ENCODE peak calls at places on chromosomes 6 and 20, in five cellular contexts. G is left lung, U is pancreas, V is cardiac muscle cell, T is breast epithelium. W is an unnamed sample.

GRCh38 chr6:168196385-168196860 is 117.4 kb upstream of the FRMD1 start:
- DNase-seq in U (peak; percentile 71), V (no peak), T (peak; percentile 78), G (no peak), W (no peak)

GRCh38 chr6:140850438-140850837 is 1282.3 kb upstream of the GJE1 start:
- DNase-seq in T (no peak), G (no peak), V (no peak), U (no peak), W (no peak)

GRCh38 chr6:138105446-138105845 is 1.8 kb downstream of the PERP start:
- DNase-seq in V (no peak), T (no peak), U (no peak), G (no peak), W (no peak)

GRCh38 chr6:53616450-53617357 is 48.9 kb downstream of the KLHL31 start:
- DNase-seq in V (no peak), G (no peak), T (no peak), U (no peak), W (no peak)

GRCh38 chr6:44662461-44663121 is 275.1 kb downstream of the CDC5L start:
- DNase-seq in G (no peak), U (no peak), T (no peak), V (no peak), W (no peak)

GRCh38 chr6:20534906-20535305 is 649 bp downstream of the CDKAL1 start:
- DNase-seq in U (no peak), V (no peak), G (no peak), T (no peak), W (no peak)

GRCh38 chr6:143325379-143326140 is 124.9 kb downstream of the ADAT2 start:
- DNase-seq in V (no peak), G (no peak), U (no peak), T (no peak), W (no peak)

GRCh38 chr6:35011096-35012041 is 122.3 kb downstream of the ANKS1A start:
- DNase-seq in V (no peak), G (no peak), T (no peak), U (no peak), W (no peak)

GRCh38 chr6:156687875-156688549 is 89.2 kb upstream of the ARID1B start:
- DNase-seq in G (no peak), U (peak; percentile 28), V (no peak), T (no peak), W (no peak)

GRCh38 chr20:61292821-61293612 is 41.0 kb downstream of the CDH4 start:
- DNase-seq in T (no peak), G (no peak), V (no peak), U (no peak), W (no peak)

GRCh38 chr6:126002755-126003390 is 16.5 kb downstream of the TRMT11 start:
- DNase-seq in T (no peak), U (no peak), V (no peak), G (no peak), W (no peak)

GRCh38 chr6:56856036-56856580 is 98.8 kb upstream of the BEND6 start:
- DNase-seq in V (no peak), G (no peak), T (no peak), U (no peak), W (no peak)

GRCh38 chr6:161273356-161273751 is 507 bp downstream of the AGPAT4 start:
- DNase-seq in G (peak; percentile 60), T (no peak), V (no peak), U (no peak), W (no peak)

GRCh38 chr6:24064106-24064505 is 61.9 kb upstream of the NRSN1 start:
- DNase-seq in U (peak; percentile 13), V (peak; percentile 25), T (no peak), G (no peak), W (no peak)

GRCh38 chr20:3494218-3494617 is 23.4 kb downstream of the ATRN start:
- DNase-seq in G (no peak), U (no peak), T (no peak), V (no peak), W (no peak)
- H3K27ac ChIP-seq in G (no peak overlapping the region), U (no peak overlapping the region), T (no peak overlapping the region), V (no peak overlapping the region), W (no peak overlapping the region)

GRCh38 chr20:6184086-6184485 is 61.3 kb upstream of the FERMT1 start:
- DNase-seq in U (no peak), V (no peak), T (no peak), G (peak; percentile 37), W (no peak)

GRCh38 chr20:6180531-6180930 is 57.7 kb upstream of the FERMT1 start:
- DNase-seq in G (no peak), V (no peak), T (no peak), U (no peak), W (no peak)

GRCh38 chr20:6185268-6185667 is 62.4 kb upstream of the FERMT1 start:
- DNase-seq in V (peak; percentile 63), U (no peak), T (no peak), G (no peak), W (no peak)
- TF ChIP-seq CTCF in V (peak; percentile 23), U (no peak), T (no peak), G (no peak), W (no peak)

GRCh38 chr20:18856873-18857272 is 43.3 kb downstream of the SCP2D1 start:
- DNase-seq in U (no peak), V (no peak), T (no peak), G (no peak), W (no peak)
- H3K27me3 ChIP-seq in U (no peaks in the 10 kb centered on the region), V (peaks cover 5% of the 10 kb centered on the region), T (no peaks in the 10 kb centered on the region), G (no peaks in the 10 kb centered on the region), W (no peaks in the 10 kb centered on the region)

DNA sequence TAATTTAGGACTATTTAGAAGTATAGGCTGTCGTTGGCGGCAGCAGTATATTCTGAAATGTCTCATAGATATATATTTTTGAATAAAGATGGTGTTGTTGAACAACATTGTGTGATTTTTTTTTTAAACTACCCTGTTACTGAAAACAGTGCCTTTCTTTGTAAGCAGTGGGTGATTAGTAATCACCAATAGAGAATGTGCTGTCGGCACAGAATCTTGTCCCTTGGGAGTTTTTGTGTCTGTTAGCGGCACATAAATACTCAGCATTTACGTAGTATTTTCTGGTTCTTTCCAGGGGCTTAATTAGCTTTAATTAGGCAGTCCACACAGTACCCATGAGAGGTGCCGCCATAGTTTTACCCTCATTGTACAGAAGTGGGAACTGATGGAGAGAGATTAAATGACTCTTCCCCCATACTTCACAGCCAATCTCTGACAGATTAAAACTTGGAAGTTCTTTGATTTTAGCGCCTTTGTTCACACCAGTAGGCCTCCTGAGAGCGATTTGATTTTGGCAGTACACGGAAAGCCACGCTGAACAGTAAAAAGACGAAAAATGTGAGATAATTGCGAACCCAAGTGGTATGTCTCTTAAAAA is 58.8 kb downstream of the RPRD1B start:
- DNase-seq in G (no peak), T (no peak), U (no peak), V (no peak), W (no peak)
- H3K27ac ChIP-seq in G (peak overlapping the region; percentile 88), T (no peak overlapping the region), U (no peak overlapping the region), V (peak overlapping the region; percentile 100), W (no peak overlapping the region)

DNA sequence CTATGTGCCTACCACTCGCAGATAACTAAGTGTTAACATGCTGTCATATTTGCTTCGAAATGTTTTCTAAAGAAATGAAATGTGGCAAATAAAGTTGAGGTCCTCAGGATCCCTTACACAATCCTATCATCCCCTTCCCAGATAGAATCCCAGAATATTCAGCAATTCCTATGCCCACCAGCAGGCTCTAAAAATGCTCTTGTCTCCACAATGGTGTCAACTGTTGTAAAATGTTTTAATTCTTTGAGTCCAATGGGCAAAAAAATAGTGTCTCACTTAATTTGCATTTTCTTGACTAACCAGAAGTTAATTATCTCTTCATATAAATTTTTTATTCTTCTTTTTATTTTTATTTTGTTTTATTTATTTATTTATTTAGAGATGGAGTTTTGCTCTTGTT is 103.9 kb upstream of the MAP7 start:
- DNase-seq in U (no peak), T (no peak), G (no peak), V (no peak), W (no peak)
- TF ChIP-seq CTCF in U (no peak), T (no peak), G (no peak), V (peak; percentile 20), W (no peak)

W was measured in CD4-positive, alpha-beta T cell.